ENCODE peak calls at places on chromosome 22, in five cellular contexts. V is cardiac fibroblast, L is fibroblast of the aortic adventitia, K is esophagus muscularis mucosa, R is heart left ventricle. J is an unnamed sample.

GRCh38 chr22:20319041-20319744 is 667 bp downstream of the DGCR6L start:
- DNase-seq in V (peak; percentile 37), L (peak; percentile 23), K (peak; percentile 79), R (no peak), J (peak; percentile 20)

GRCh38 chr22:20392983-20393704 is 807 bp upstream of the ZNF74 start:
- DNase-seq in V (no peak), L (no peak), K (peak; percentile 74), R (no peak), J (no peak)

GRCh38 chr22:26805131-26805530 is 147.7 kb downstream of the MIAT start:
- DNase-seq in V (no peak), L (no peak), K (no peak), R (no peak), J (no peak)

GRCh38 chr22:40361100-40361499 is 9.3 kb upstream of the SGSM3 start:
- DNase-seq in V (no peak), L (no peak), K (no peak), R (no peak), J (no peak)

GRCh38 chr22:47460870-47461269 is 698.4 kb downstream of the TBC1D22A start:
- DNase-seq in V (no peak), L (no peak), K (peak; percentile 57), R (no peak), J (no peak)

GRCh38 chr22:17198188-17199130 is 20.8 kb downstream of the ADA2 start:
- DNase-seq in V (peak; percentile 20), L (peak; percentile 9), K (no peak), R (peak; percentile 85), J (peak; percentile 35)

GRCh38 chr22:48581206-48581766 is 1246.4 kb downstream of the BRD1 start:
- DNase-seq in V (no peak), L (no peak), K (no peak), R (no peak), J (no peak)

GRCh38 chr22:46614070-46614931 is 5.9 kb upstream of the GRAMD4 start:
- DNase-seq in V (no peak), L (no peak), K (no peak), R (no peak), J (no peak)

GRCh38 chr22:28989484-28989883 is 72.1 kb downstream of the C22orf31 start:
- DNase-seq in V (no peak), L (no peak), K (no peak), R (no peak), J (peak; percentile 61)

GRCh38 chr22:28903719-28904118 is 20.3 kb downstream of the ZNRF3 start:
- DNase-seq in V (no peak), L (peak; percentile 19), K (no peak), R (no peak), J (no peak)

GRCh38 chr22:49701380-49702067 is 126.1 kb downstream of the BRD1 start:
- DNase-seq in V (no peak), L (no peak), K (no peak), R (no peak), J (no peak)

GRCh38 chr22:41742918-41743317 is 43.6 kb downstream of the MEI1 start:
- DNase-seq in V (no peak), L (no peak), K (no peak), R (no peak), J (no peak)
- TF ChIP-seq CTCF in V (no peak), L (peak; percentile 4), K (no peak), R (no peak), J (no peak)

GRCh38 chr22:23913661-23914353 is 19.6 kb downstream of the MIF start:
- DNase-seq in V (peak; percentile 98), L (peak; percentile 97), K (peak; percentile 100), R (peak; percentile 100), J (peak; percentile 99)
- H3K4me3 ChIP-seq in V (peak overlapping the region; percentile 54), L (peak overlapping the region; percentile 78), K (peak overlapping the region; percentile 66), R (peak overlapping the region; percentile 50), J (peak overlapping the region; percentile 70)

DNA sequence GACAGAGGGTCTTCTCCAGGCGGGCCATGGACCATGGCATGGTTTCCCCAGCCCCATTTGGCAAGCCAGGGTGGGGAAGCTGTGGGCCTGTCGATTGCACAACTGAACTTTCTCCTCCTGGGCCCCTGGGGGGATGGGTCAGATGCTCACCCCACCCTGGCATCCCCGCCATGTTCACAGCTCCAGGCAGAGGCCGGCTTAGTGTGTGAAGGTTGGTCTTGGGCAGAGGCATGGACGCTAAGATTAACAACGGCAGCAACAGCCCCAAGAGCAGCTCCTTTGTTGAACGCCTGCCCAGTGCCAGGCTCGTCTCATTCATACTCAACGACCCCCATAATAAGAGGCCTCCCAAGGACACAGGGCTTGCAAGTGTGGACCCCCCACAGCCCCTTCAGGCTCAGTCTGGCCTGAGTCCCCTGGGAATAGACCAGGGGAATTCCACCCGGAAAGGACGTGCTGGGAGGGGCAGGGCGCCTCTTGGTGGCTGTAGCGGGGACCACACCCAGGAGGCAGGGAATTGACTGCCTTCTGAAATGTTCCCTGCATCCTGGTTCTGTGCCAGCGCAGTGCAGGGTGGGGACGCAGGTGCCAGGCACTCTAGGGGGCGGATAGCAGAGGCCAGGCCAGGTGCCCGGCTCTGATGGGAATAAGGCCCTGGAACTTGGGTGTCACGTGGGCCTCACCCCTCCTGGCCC is 8.3 kb downstream of the TSPO start:
- DNase-seq in V (peak; percentile 42), L (no peak), K (no peak), R (no peak), J (peak; percentile 20)
- TF ChIP-seq CTCF in V (peak; percentile 42), L (peak; percentile 23), K (peak; percentile 18), R (peak; percentile 27), J (peak; percentile 22)

GRCh38 chr22:45469573-45470383 is 32.9 kb upstream of the FBLN1 start:
- DNase-seq in V (peak; percentile 22), L (peak; percentile 91), K (no peak), R (no peak), J (no peak)
- H3K4me3 ChIP-seq in V (no peak overlapping the region), L (no peak overlapping the region), K (no peak overlapping the region), R (no peak overlapping the region), J (no peak overlapping the region)

GRCh38 chr22:39270792-39271191 is 26.0 kb upstream of the PDGFB start:
- DNase-seq in V (no peak), L (no peak), K (no peak), R (no peak), J (no peak)

GRCh38 chr22:39268645-39269044 is 23.9 kb upstream of the PDGFB start:
- DNase-seq in V (no peak), L (no peak), K (no peak), R (no peak), J (no peak)

GRCh38 chr22:39270280-39270679 is 25.5 kb upstream of the PDGFB start:
- DNase-seq in V (peak; percentile 28), L (no peak), K (no peak), R (peak; percentile 63), J (no peak)

GRCh38 chr22:39267966-39268365 is 23.2 kb upstream of the PDGFB start:
- DNase-seq in V (no peak), L (no peak), K (no peak), R (no peak), J (no peak)

GRCh38 chr22:39269095-39269827 is 24.5 kb upstream of the PDGFB start:
- DNase-seq in V (no peak), L (no peak), K (no peak), R (peak; percentile 21), J (no peak)
- TF ChIP-seq CTCF in V (no peak), L (no peak), K (no peak), R (no peak), J (no peak)

GRCh38 chr22:30205281-30206115 is 41.1 kb downstream of the LIF start:
- DNase-seq in V (peak; percentile 100), L (peak; percentile 93), K (no peak), R (peak; percentile 82), J (peak; percentile 99)
- H3K4me3 ChIP-seq in V (no peak overlapping the region), L (no peak overlapping the region), K (no peak overlapping the region), R (no peak overlapping the region), J (no peak overlapping the region)

GRCh38 chr22:24175160-24175808 is 6.0 kb upstream of the SUSD2 start:
- DNase-seq in V (peak; percentile 81), L (peak; percentile 74), K (peak; percentile 94), R (peak; percentile 90), J (peak; percentile 81)
- TF ChIP-seq CTCF in V (peak; percentile 97), L (peak; percentile 96), K (peak; percentile 90), R (peak; percentile 88), J (peak; percentile 94)

J was measured in fibroblast of pulmonary artery.